ENCODE peak calls at places on chromosome 4, in four cellular contexts. I, V, P and A are unnamed samples.
A peak's percentile ranks its signal among the peaks of the same experiment; 100 is the strongest.

GRCh38 chr4:140373328-140374129 is at the start of gene SCOC:
- DNase-seq in I (peak; percentile 97), V (peak; percentile 100), P (peak; percentile 100), A (peak; percentile 98)

GRCh38 chr4:102807345-102807744 is 20.0 kb downstream of the UBE2D3 start:
- DNase-seq in I (no peak), V (no peak), P (no peak), A (no peak)

GRCh38 chr4:90127706-90128345 is 632 bp downstream of the CCSER1 start:
- DNase-seq in I (no peak), V (no peak), P (no peak), A (no peak)

GRCh38 chr4:153643406-153644016 is 40.6 kb upstream of the TLR2 start:
- DNase-seq in I (no peak), V (peak; percentile 54), P (peak; percentile 10), A (no peak)

GRCh38 chr4:7499661-7500060 is 64.9 kb upstream of the PSAPL1 start:
- DNase-seq in I (no peak), V (no peak), P (no peak), A (no peak)

GRCh38 chr4:40180356-40180755 is 16.5 kb upstream of the RHOH start:
- DNase-seq in I (no peak), V (no peak), P (peak; percentile 31), A (peak; percentile 91)

GRCh38 chr4:56307423-56307822 is 79.9 kb downstream of the AASDH start:
- DNase-seq in I (no peak), V (no peak), P (peak; percentile 9), A (no peak)

GRCh38 chr4:143587703-143588102 is 74.2 kb downstream of the SMARCA5 start:
- DNase-seq in I (no peak), V (peak; percentile 13), P (no peak), A (no peak)

GRCh38 chr4:182925298-182925738 is 8.1 kb upstream of the DCTD start:
- DNase-seq in I (peak; percentile 65), V (peak; percentile 96), P (peak; percentile 63), A (no peak)

GRCh38 chr4:155789391-155789790 is 30.6 kb downstream of the GUCY1B1 start:
- DNase-seq in I (no peak), V (no peak), P (no peak), A (no peak)

GRCh38 chr4:2059726-2060577 is 825 bp downstream of the NAT8L start:
- DNase-seq in I (no peak), V (no peak), P (no peak), A (no peak)

GRCh38 chr4:2060578-2061207 is 1.6 kb downstream of the NAT8L start:
- DNase-seq in I (no peak), V (peak; percentile 66), P (no peak), A (no peak)

GRCh38 chr4:2057382-2058065 is 1.6 kb upstream of the NAT8L start:
- DNase-seq in I (no peak), V (no peak), P (no peak), A (no peak)

GRCh38 chr4:2058264-2059033 is 678 bp upstream of the NAT8L start:
- DNase-seq in I (no peak), V (no peak), P (no peak), A (no peak)

GRCh38 chr4:2059034-2059725 is at the start of gene NAT8L:
- DNase-seq in I (no peak), V (peak; percentile 35), P (no peak), A (no peak)
- H3K4me3 ChIP-seq in I (no peak within 1 kb of the TSS), V (no peak within 1 kb of the TSS), P (peak within 1 kb of the TSS; percentile 15), A (peak within 1 kb of the TSS; percentile 35)

GRCh38 chr4:54632537-54632936 is 25.2 kb upstream of the KIT start:
- DNase-seq in I (no peak), V (no peak), P (no peak), A (no peak)

GRCh38 chr4:54637325-54637724 is 20.4 kb upstream of the KIT start:
- DNase-seq in I (no peak), V (no peak), P (no peak), A (no peak)

GRCh38 chr4:54635329-54635728 is 22.4 kb upstream of the KIT start:
- DNase-seq in I (no peak), V (no peak), P (no peak), A (no peak)
- H3K4me3 ChIP-seq in I (no peak overlapping the region), V (no peak overlapping the region), P (no peak overlapping the region), A (no peak overlapping the region)

DNA sequence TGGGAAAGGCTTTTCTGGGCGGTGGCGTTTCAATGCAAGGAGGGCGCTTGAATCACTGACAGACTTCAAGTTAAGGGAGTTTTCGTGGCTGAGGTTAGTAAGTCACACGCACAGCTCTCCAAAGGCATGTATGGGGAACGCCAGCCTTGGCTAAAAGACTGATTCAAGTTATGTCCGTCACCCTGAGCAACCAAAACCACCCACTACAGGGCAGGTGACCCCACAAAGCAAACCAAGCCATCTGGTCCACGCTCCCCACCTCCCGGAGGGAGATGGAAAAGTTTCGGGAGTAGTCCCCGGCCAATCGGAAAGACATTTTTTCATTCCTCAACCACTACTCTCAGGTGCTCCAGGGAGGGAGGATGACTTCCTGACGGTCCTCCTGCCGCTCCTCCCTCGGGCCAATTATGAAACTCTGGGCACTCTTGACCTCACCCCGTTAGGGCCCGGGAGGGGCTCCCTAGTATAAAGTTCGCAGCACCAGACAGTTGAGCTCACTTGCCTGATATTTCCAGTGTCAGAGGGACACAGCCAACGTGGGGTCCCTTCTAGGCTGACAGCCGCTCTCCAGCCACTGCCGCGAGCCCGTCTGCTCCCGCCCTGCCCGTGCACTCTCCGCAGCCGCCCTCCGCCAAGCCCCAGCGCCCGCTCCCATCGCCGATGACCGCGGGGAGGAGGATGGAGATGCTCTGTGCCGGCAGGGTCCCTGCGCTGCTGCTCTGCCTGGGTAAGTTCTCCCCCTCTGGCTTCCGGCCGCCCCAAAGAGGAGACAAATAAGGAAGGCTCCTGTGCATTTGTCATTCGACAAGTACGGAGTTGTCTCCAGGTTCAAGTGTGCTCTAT is at the start of gene EREG:
- DNase-seq in I (peak; percentile 13), V (peak; percentile 89), P (peak; percentile 90), A (peak; percentile 26)
- H3K4me3 ChIP-seq in I (peak within 1 kb of the TSS; percentile 8), V (peak within 1 kb of the TSS; percentile 46), P (peak within 1 kb of the TSS; percentile 77), A (peak within 1 kb of the TSS; percentile 55)

DNA sequence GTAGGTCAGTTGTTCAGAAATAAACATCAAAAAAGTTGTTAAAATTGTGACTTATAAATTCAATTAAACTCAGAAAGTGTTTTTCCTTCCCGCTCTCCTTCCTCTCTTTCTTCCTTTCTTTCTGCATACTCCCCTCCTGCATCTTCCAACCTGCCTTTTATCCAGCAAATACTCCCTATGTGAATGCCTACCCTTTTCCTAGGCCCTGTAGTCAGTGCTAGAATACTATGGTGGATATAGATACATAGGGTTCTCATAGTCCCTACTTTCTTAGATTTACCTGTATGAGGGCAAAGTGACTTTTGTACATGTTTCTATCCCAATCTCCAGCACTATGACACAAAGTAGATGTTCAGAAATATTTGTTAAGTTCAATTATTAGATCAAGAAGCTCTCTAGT is 805 bp downstream of the SULT1E1 start:
- DNase-seq in I (no peak), V (no peak), P (no peak), A (no peak)
- H3K4me3 ChIP-seq in I (no peak overlapping the region), V (no peak overlapping the region), P (peak overlapping the region; percentile 45), A (peak overlapping the region; percentile 38)

DNA sequence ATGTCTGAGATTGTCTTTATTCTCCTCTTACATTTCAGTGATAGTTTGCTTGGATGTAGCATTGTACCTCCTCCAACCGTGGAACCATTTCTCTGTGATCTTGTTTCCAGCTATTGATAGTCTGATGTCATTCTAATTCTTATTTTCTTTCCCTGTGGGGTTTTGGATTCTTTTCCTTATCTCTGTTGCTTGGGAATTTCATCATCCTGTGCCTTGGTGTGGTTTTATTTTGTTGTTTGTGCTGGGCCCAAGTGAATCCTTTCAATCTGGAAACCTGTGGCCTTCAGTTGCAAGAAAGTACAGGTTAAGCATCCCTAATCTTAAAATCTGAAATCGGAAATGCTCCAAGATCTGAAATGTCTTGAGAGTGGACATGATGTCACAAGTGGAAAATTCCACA is 22.0 kb downstream of the MSX1 start:
- DNase-seq in I (no peak), V (no peak), P (no peak), A (no peak)
- H3K4me3 ChIP-seq in I (no peak overlapping the region), V (no peak overlapping the region), P (no peak overlapping the region), A (no peak overlapping the region)

GRCh38 chr4:94454405-94454804 is 2.7 kb downstream of the PDLIM5 start:
- DNase-seq in I (no peak), V (no peak), P (no peak), A (no peak)

GRCh38 chr4:94452476-94453300 is 946 bp downstream of the PDLIM5 start:
- DNase-seq in I (peak; percentile 12), V (peak; percentile 91), P (peak; percentile 63), A (peak; percentile 74)

GRCh38 chr4:94451669-94452475 is at the start of gene PDLIM5:
- DNase-seq in I (peak; percentile 88), V (peak; percentile 96), P (peak; percentile 77), A (peak; percentile 72)

GRCh38 chr4:94455081-94455480 is 3.3 kb downstream of the PDLIM5 start:
- DNase-seq in I (no peak), V (no peak), P (peak; percentile 67), A (peak; percentile 57)

GRCh38 chr4:94453534-94453963 is 1.8 kb downstream of the PDLIM5 start:
- DNase-seq in I (no peak), V (no peak), P (no peak), A (no peak)
- H3K4me3 ChIP-seq in I (no peak overlapping the region), V (no peak overlapping the region), P (peak overlapping the region; percentile 82), A (peak overlapping the region; percentile 79)

GRCh38 chr4:120683902-120684540 is 238.5 kb downstream of the PRDM5 start:
- DNase-seq in I (no peak), V (no peak), P (no peak), A (no peak)
- H3K4me3 ChIP-seq in I (no peak overlapping the region), V (no peak overlapping the region), P (no peak overlapping the region), A (no peak overlapping the region)